ENCODE peak calls at places on chromosomes 2 and 18, in eight cellular contexts. K is astrocyte; Z is stimulated activated CD8-positive, alpha-beta memory T cell treated with anti-CD3 and anti-CD28 coated beads, Interleukin-12 subunit alpha, Interleukin-12 subunit beta, amount 100 ng/mL, for 1 hour; Y is tibial nerve; B is stimulated activated CD4-positive, alpha-beta T cell treated with anti-CD3 and anti-CD28 coated beads, Interleukin-2, amount 100 ng/mL, for 48 hours; Q is cardiac septum; M is MCF 10A; N is activated naive CD8-positive, alpha-beta T cell treated with anti-CD3 and anti-CD28 coated beads, Interleukin-2, amount 50 U/mL, for 24 hours. O is an unnamed sample.

GRCh38 chr2:96927420-96928171 is 57.7 kb upstream of the SEMA4C start:
- DNase-seq in K (peak; percentile 5), Z (no peak), Y (no peak), B (no peak), Q (no peak), M (peak; percentile 85), N (no peak), O (peak; percentile 45)

GRCh38 chr2:240818543-240819403 is 1.2 kb downstream of the KIF1A start:
- DNase-seq in K (no peak), Z (no peak), Y (no peak), B (no peak), Q (peak; percentile 71), M (no peak), N (no peak), O (peak; percentile 63)

GRCh38 chr2:217573565-217573964 is 429.2 kb downstream of the TNS1 start:
- DNase-seq in K (peak; percentile 78), Z (no peak), Y (no peak), B (no peak), Q (no peak), M (peak; percentile 62), N (no peak), O (no peak)

GRCh38 chr2:201248288-201248844 is 12.0 kb upstream of the CASP8 start:
- DNase-seq in K (no peak), Z (no peak), Y (no peak), B (no peak), Q (no peak), M (no peak), N (no peak), O (no peak)

GRCh38 chr2:105329197-105329554 is 359 bp downstream of the TGFBRAP1 start:
- DNase-seq in K (no peak), Z (no peak), Y (no peak), B (peak; percentile 11), Q (no peak), M (peak; percentile 32), N (peak; percentile 29), O (no peak)

GRCh38 chr2:121019073-121019472 is 265.9 kb downstream of the TFCP2L1 start:
- DNase-seq in K (no peak), Z (no peak), Y (no peak), B (no peak), Q (no peak), M (no peak), N (no peak), O (no peak)

GRCh38 chr18:44856157-44856556 is 175.5 kb downstream of the SETBP1 start:
- DNase-seq in K (no peak), Z (no peak), Y (no peak), B (no peak), Q (no peak), M (no peak), N (no peak), O (peak; percentile 86)

GRCh38 chr2:215529271-215529670 is 93.4 kb upstream of the FN1 start:
- DNase-seq in K (peak; percentile 84), Z (no peak), Y (no peak), B (no peak), Q (no peak), M (peak; percentile 86), N (no peak), O (no peak)

GRCh38 chr18:62365420-62365819 is 40.3 kb downstream of the TNFRSF11A start:
- DNase-seq in K (no peak), Z (no peak), Y (no peak), B (no peak), Q (no peak), M (no peak), N (no peak), O (no peak)

GRCh38 chr2:207328944-207329386 is 163.2 kb upstream of the KLF7 start:
- DNase-seq in K (no peak), Z (no peak), Y (no peak), B (no peak), Q (no peak), M (no peak), N (no peak), O (no peak)

GRCh38 chr18:12911025-12911927 is 27.2 kb upstream of the PTPN2 start:
- DNase-seq in K (peak; percentile 36), Z (no peak), Y (no peak), B (peak; percentile 23), Q (no peak), M (no peak), N (peak; percentile 73), O (no peak)

GRCh38 chr2:189024861-189025618 is 50.9 kb downstream of the COL3A1 start:
- DNase-seq in K (no peak), Z (no peak), Y (no peak), B (no peak), Q (no peak), M (peak; percentile 4), N (no peak), O (no peak)

GRCh38 chr2:172672114-172672513 is 63.5 kb upstream of the RAPGEF4 start:
- DNase-seq in K (peak; percentile 14), Z (no peak), Y (no peak), B (no peak), Q (no peak), M (no peak), N (no peak), O (no peak)

GRCh38 chr2:224369028-224369632 is 32.8 kb downstream of the FAM124B start:
- DNase-seq in K (no peak), Z (no peak), Y (no peak), B (no peak), Q (no peak), M (peak; percentile 66), N (no peak), O (peak; percentile 24)

GRCh38 chr2:120804446-120804845 is 68.8 kb downstream of the GLI2 start:
- DNase-seq in K (no peak), Z (no peak), Y (no peak), B (no peak), Q (no peak), M (no peak), N (no peak), O (no peak)

GRCh38 chr18:78721986-78722385 is 257.6 kb upstream of the SALL3 start:
- DNase-seq in K (no peak), Z (no peak), Y (no peak), B (no peak), Q (peak; percentile 29), M (no peak), N (no peak), O (no peak)

GRCh38 chr18:45416168-45416567 is 199.1 kb upstream of the SLC14A2 start:
- DNase-seq in K (peak; percentile 42), Z (no peak), Y (no peak), B (no peak), Q (no peak), M (no peak), N (no peak), O (peak; percentile 4)

GRCh38 chr2:165238295-165238694 is 919 bp upstream of the SCN2A start:
- DNase-seq in K (peak; percentile 11), Z (no peak), Y (no peak), B (no peak), Q (no peak), M (peak; percentile 31), N (no peak), O (no peak)

GRCh38 chr2:23401427-23402204 is 16.6 kb downstream of the KLHL29 start:
- DNase-seq in K (no peak), Z (no peak), Y (no peak), B (no peak), Q (peak; percentile 9), M (no peak), N (no peak), O (no peak)

GRCh38 chr2:226652983-226653765 is 146.4 kb downstream of the IRS1 start:
- DNase-seq in K (peak; percentile 39), Z (no peak), Y (no peak), B (no peak), Q (no peak), M (no peak), N (no peak), O (no peak)

GRCh38 chr2:64114063-64114911 is 29.9 kb downstream of the PELI1 start:
- DNase-seq in K (peak; percentile 92), Z (no peak), Y (no peak), B (no peak), Q (no peak), M (peak; percentile 38), N (no peak), O (no peak)

GRCh38 chr18:22179174-22179573 is 9.8 kb downstream of the GATA6 start:
- DNase-seq in K (no peak), Z (no peak), Y (no peak), B (no peak), Q (no peak), M (no peak), N (no peak), O (no peak)

GRCh38 chr18:9694952-9695495 is 13.1 kb upstream of the RAB31 start:
- DNase-seq in K (no peak), Z (no peak), Y (no peak), B (no peak), Q (no peak), M (no peak), N (no peak), O (no peak)

GRCh38 chr18:12883003-12883683 is 894 bp downstream of the PTPN2 start:
- DNase-seq in K (peak; percentile 23), Z (no peak), Y (no peak), B (no peak), Q (peak; percentile 77), M (peak; percentile 17), N (peak; percentile 33), O (peak; percentile 75)

GRCh38 chr2:108447947-108448677 is 894 bp upstream of the GCC2 start:
- DNase-seq in K (no peak), Z (no peak), Y (no peak), B (no peak), Q (no peak), M (peak; percentile 0), N (no peak), O (no peak)

GRCh38 chr2:69164379-69164778 is 151.4 kb downstream of the ANTXR1 start:
- DNase-seq in K (peak; percentile 95), Z (no peak), Y (no peak), B (no peak), Q (no peak), M (no peak), N (no peak), O (peak; percentile 17)

GRCh38 chr18:48715651-48716354 is 177.0 kb downstream of the CTIF start:
- DNase-seq in K (no peak), Z (no peak), Y (peak; percentile 23), B (no peak), Q (no peak), M (no peak), N (no peak), O (no peak)

GRCh38 chr2:156481295-156481694 is 45.1 kb downstream of the GPD2 start:
- DNase-seq in K (peak; percentile 16), Z (no peak), Y (no peak), B (no peak), Q (no peak), M (no peak), N (no peak), O (no peak)

GRCh38 chr2:126527836-126528490 is 128.0 kb upstream of the GYPC start:
- DNase-seq in K (peak; percentile 1), Z (peak; percentile 60), Y (peak; percentile 33), B (peak; percentile 58), Q (no peak), M (peak; percentile 57), N (peak; percentile 68), O (no peak)

GRCh38 chr2:96867756-96868554 is 1.9 kb downstream of the SEMA4C start:
- DNase-seq in K (no peak), Z (no peak), Y (no peak), B (no peak), Q (no peak), M (no peak), N (peak; percentile 61), O (peak; percentile 81)

GRCh38 chr2:6423944-6424343 is 441.8 kb downstream of the CMPK2 start:
- DNase-seq in K (peak; percentile 11), Z (no peak), Y (no peak), B (no peak), Q (no peak), M (no peak), N (no peak), O (no peak)

O was measured in cerebellum.